ENCODE peak calls at places on chromosomes 11 and 22, in nine cellular contexts. Q is adrenal gland, S is IMR-90, E is tibial artery, K is breast epithelium, O is mucosa of descending colon, V is heart left ventricle, M is kidney, J is Panc1. Y is an unnamed sample. For H3K4me1, the result is how much of the 10 kb centered on the place peaks cover.

GRCh38 chr11:16604784-16605439 is 133.5 kb upstream of the C11orf58 start:
- DNase-seq in Q (peak), S (peak), E (peak), K (no peak), O (peak), V (peak), M (peak), J (no peak), Y (peak)

GRCh38 chr11:2943711-2944118 is 14.5 kb upstream of the PHLDA2 start:
- DNase-seq in Q (no peak), S (no peak), E (no peak), K (no peak), O (peak), V (no peak), M (peak), J (no peak), Y (no peak)

GRCh38 chr11:103897156-103897555 is 139.3 kb upstream of the DDI1 start:
- DNase-seq in Q (no peak), S (peak), E (no peak), K (no peak), O (no peak), V (no peak), M (no peak), J (no peak), Y (no peak)

GRCh38 chr11:109138200-109138599 is 283.8 kb upstream of the C11orf87 start:
- DNase-seq in Q (no peak), S (peak), E (no peak), K (no peak), O (no peak), V (no peak), M (no peak), J (no peak), Y (no peak)

GRCh38 chr11:120400564-120401364 is 64.6 kb downstream of the ARHGEF12 start:
- DNase-seq in Q (peak), S (peak), E (no peak), K (no peak), O (no peak), V (no peak), M (no peak), J (peak), Y (no peak)

GRCh38 chr11:112285918-112286317 is 25.3 kb upstream of the PLET1 start:
- DNase-seq in Q (no peak), S (peak), E (no peak), K (no peak), O (no peak), V (no peak), M (no peak), J (no peak), Y (peak)

GRCh38 chr11:130156108-130157022 is 3.2 kb upstream of the ST14 start:
- DNase-seq in Q (peak), S (no peak), E (no peak), K (no peak), O (no peak), V (no peak), M (no peak), J (no peak), Y (no peak)

GRCh38 chr11:1150095-1150494 is 7.7 kb upstream of the MUC5AC start:
- DNase-seq in Q (no peak), S (no peak), E (peak), K (no peak), O (no peak), V (no peak), M (no peak), J (no peak), Y (no peak)

GRCh38 chr11:118618115-118618990 is 10.9 kb downstream of the PHLDB1 start:
- DNase-seq in Q (peak), S (peak), E (peak), K (peak), O (peak), V (peak), M (peak), J (no peak), Y (peak)

GRCh38 chr22:37604875-37605274 is 3.8 kb upstream of the GGA1 start:
- DNase-seq in Q (no peak), S (no peak), E (no peak), K (no peak), O (no peak), V (no peak), M (no peak), J (no peak), Y (no peak)

GRCh38 chr11:91978747-91979146 is 245.9 kb upstream of the FAT3 start:
- DNase-seq in Q (no peak), S (no peak), E (no peak), K (no peak), O (no peak), V (no peak), M (no peak), J (no peak), Y (no peak)
- H3K4me1 ChIP-seq in Q (under half), S (under half), E (under half), K (under half), O (under half), V (under half), M (under half), J (under half), Y (under half)

DNA sequence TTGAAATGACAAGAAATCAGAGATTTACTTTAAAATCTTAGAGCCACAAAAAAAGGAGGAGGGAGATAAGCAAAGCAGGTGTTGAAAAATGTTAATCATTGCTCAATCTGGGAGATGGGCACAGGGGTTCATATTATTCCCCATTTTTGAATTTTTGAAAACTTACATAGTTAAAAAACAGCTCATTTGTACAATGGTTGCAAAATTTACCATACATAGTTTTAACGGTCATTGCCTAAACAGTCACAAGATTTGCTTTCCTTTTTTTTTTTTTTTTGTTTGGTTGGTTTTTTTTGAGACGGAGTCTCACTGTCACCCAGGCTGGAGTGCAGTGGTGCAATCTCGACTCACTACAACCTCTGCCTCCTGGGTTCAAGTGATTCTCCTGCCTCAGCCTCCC is 4.1 kb downstream of the HDHD5 start:
- DNase-seq in Q (no peak), S (no peak), E (no peak), K (no peak), O (no peak), V (no peak), M (no peak), J (no peak), Y (no peak)
- H3K4me3 ChIP-seq in Q (no peak), S (no peak), E (no peak), K (no peak), O (no peak), V (no peak), M (no peak), J (no peak), Y (no peak)

GRCh38 chr11:22920939-22921565 is 60.8 kb upstream of the CCDC179 start:
- DNase-seq in Q (peak), S (peak), E (no peak), K (no peak), O (no peak), V (no peak), M (no peak), J (peak), Y (peak)
- TF ChIP-seq CTCF in Q (peak), S (peak), E (peak), K (no peak), O (peak), V (peak), M (peak), J (peak), Y (peak)

DNA sequence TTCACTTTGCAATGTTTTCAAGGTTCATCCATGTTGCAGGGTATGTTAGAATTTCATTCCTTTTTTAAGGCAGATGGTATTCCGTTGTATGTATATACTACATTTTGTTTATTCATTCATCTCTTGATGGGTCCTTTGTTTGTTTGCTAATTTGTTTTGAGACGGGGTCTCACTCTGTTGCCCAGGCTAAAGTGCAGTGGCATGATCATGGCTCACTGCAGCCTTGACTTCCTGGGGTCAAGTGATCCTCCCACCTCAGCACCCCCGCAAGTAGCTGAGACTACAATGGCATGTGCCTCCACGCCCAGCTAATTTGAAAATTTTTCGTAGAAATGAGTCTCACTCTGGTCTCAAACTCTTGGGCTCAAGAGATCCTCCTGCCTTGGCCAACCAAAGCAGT is 6.2 kb downstream of the UVRAG start:
- DNase-seq in Q (no peak), S (no peak), E (no peak), K (no peak), O (no peak), V (no peak), M (no peak), J (no peak), Y (no peak)
- H3K4me1 ChIP-seq in Q (under half), S (under half), E (under half), K (under half), O (under half), V (under half), M (under half), J (under half), Y (under half)

DNA sequence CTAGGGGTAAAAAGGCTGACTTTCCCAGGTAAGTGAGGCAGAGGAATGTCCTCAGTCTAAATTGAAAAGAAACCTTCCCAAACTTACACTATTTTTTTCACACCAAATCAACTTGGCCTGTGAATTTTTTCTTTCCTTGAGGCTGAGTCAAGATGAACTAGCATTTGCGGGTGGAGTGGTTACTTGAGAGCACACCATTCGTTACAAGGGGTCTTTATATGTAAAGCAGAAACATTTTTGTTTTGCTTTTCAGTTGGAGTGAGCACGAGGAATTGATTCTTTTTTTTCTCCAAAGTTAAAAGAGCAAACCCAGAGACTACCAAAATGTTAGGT is 36.4 kb downstream of the MAML2 start:
- DNase-seq in Q (no peak), S (no peak), E (no peak), K (no peak), O (no peak), V (no peak), M (no peak), J (no peak), Y (no peak)
- H3K4me3 ChIP-seq in Q (no peak), S (peak), E (peak), K (no peak), O (no peak), V (peak), M (peak), J (peak), Y (peak)

DNA sequence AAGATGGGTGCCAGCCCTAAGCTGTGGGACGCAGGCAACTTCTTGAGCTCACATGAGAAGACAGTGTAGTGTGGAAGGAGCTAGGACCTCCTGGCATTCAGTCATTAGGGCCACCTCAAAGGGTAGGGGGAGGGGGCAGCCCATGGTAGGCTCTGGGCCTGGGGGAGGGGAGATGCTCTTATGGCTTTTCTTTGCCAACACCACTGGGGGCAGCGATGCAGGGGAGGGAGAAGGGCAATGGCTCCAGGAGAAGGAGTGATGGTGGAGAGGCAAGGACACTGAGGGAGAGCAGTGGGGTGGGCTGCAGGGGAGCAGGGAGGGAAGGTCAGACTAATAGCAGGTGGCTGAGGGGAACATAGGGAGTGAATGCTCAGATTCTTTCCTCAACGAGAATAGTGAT is 63.3 kb upstream of the SUSD2 start:
- DNase-seq in Q (no peak), S (no peak), E (no peak), K (no peak), O (no peak), V (no peak), M (no peak), J (no peak), Y (peak)
- TF ChIP-seq CTCF in Q (no peak), S (no peak), E (no peak), K (no peak), O (no peak), V (no peak), M (no peak), J (no peak), Y (peak)